ENCODE peak calls at places on chromosomes 11 and 22, in six cellular contexts. V, C, Q, Z, U and S are unnamed samples.

GRCh38 chr22:44366372-44367310 is 53.9 kb upstream of the SHISAL1 start:
- DNase-seq in V (peak; percentile 27), C (peak; percentile 20), Q (no peak), Z (no peak), U (no peak), S (peak; percentile 4)

GRCh38 chr11:65864758-65865471 is 4.7 kb downstream of the MUS81 start:
- DNase-seq in V (peak; percentile 11), C (no peak), Q (no peak), Z (no peak), U (no peak), S (no peak)

GRCh38 chr11:87820026-87820425 is 355.2 kb downstream of the RAB38 start:
- DNase-seq in V (no peak), C (no peak), Q (no peak), Z (no peak), U (peak; percentile 2), S (no peak)

GRCh38 chr11:72373163-72373562 is 61.2 kb downstream of the CLPB start:
- DNase-seq in V (no peak), C (no peak), Q (no peak), Z (no peak), U (no peak), S (no peak)

GRCh38 chr11:97445561-97445960 is 1055.7 kb downstream of the JRKL start:
- DNase-seq in V (no peak), C (no peak), Q (no peak), Z (no peak), U (peak; percentile 76), S (no peak)

GRCh38 chr11:128302425-128303186 is 284.8 kb downstream of the ETS1 start:
- DNase-seq in V (no peak), C (no peak), Q (no peak), Z (no peak), U (no peak), S (no peak)

GRCh38 chr11:61181489-61181888 is 20.3 kb upstream of the VPS37C start:
- DNase-seq in V (no peak), C (no peak), Q (no peak), Z (no peak), U (no peak), S (no peak)

GRCh38 chr22:42769574-42770447 is 49.1 kb upstream of the A4GALT start:
- DNase-seq in V (peak; percentile 47), C (peak; percentile 95), Q (no peak), Z (peak; percentile 68), U (no peak), S (peak; percentile 44)

GRCh38 chr11:99568808-99569207 is 548.1 kb downstream of the CNTN5 start:
- DNase-seq in V (no peak), C (no peak), Q (no peak), Z (no peak), U (no peak), S (no peak)

GRCh38 chr22:29480512-29481264 is 670 bp downstream of the NEFH start:
- DNase-seq in V (no peak), C (peak; percentile 56), Q (no peak), Z (no peak), U (peak; percentile 82), S (peak; percentile 57)

GRCh38 chr11:85768473-85769146 is 42.3 kb downstream of the SYTL2 start:
- DNase-seq in V (no peak), C (no peak), Q (no peak), Z (no peak), U (no peak), S (no peak)

GRCh38 chr11:47510231-47510630 is 42.7 kb downstream of the CELF1 start:
- DNase-seq in V (no peak), C (peak; percentile 58), Q (no peak), Z (no peak), U (no peak), S (no peak)

GRCh38 chr11:33742249-33742851 is 6.1 kb upstream of the CD59 start:
- DNase-seq in V (no peak), C (no peak), Q (no peak), Z (no peak), U (no peak), S (no peak)

GRCh38 chr11:90332415-90332814 is 109.6 kb upstream of the CHORDC1 start:
- DNase-seq in V (no peak), C (no peak), Q (no peak), Z (no peak), U (no peak), S (no peak)

GRCh38 chr22:39352301-39352867 is 2.6 kb downstream of the SYNGR1 start:
- DNase-seq in V (no peak), C (no peak), Q (no peak), Z (no peak), U (no peak), S (no peak)

GRCh38 chr22:39351689-39352214 is 2.0 kb downstream of the SYNGR1 start:
- DNase-seq in V (no peak), C (peak; percentile 44), Q (no peak), Z (no peak), U (peak; percentile 43), S (peak; percentile 91)

GRCh38 chr22:39350803-39351688 is 1.3 kb downstream of the SYNGR1 start:
- DNase-seq in V (no peak), C (no peak), Q (no peak), Z (no peak), U (no peak), S (no peak)

GRCh38 chr22:39355080-39355479 is 5.3 kb downstream of the SYNGR1 start:
- DNase-seq in V (no peak), C (no peak), Q (no peak), Z (no peak), U (no peak), S (no peak)

GRCh38 chr22:39353346-39353745 is 3.6 kb downstream of the SYNGR1 start:
- DNase-seq in V (no peak), C (no peak), Q (no peak), Z (no peak), U (no peak), S (no peak)
- H3K4me1 ChIP-seq in V (peaks cover 18% of the 10 kb centered on the region), C (peaks cover 15% of the 10 kb centered on the region), Q (peaks cover 4% of the 10 kb centered on the region), Z (no peaks in the 10 kb centered on the region), U (peaks cover 7% of the 10 kb centered on the region), S (peaks cover 16% of the 10 kb centered on the region)

GRCh38 chr11:123560001-123560400 is 94.4 kb downstream of the SCN3B start:
- DNase-seq in V (peak; percentile 49), C (peak; percentile 88), Q (no peak), Z (no peak), U (no peak), S (peak; percentile 74)

GRCh38 chr11:123558536-123559315 is 95.7 kb downstream of the SCN3B start:
- DNase-seq in V (no peak), C (no peak), Q (no peak), Z (no peak), U (no peak), S (no peak)

GRCh38 chr11:123562166-123562565 is 92.3 kb downstream of the SCN3B start:
- DNase-seq in V (peak; percentile 30), C (no peak), Q (no peak), Z (no peak), U (peak; percentile 46), S (no peak)

GRCh38 chr11:123561046-123561781 is 93.2 kb downstream of the SCN3B start:
- DNase-seq in V (peak; percentile 60), C (peak; percentile 56), Q (no peak), Z (peak; percentile 70), U (peak; percentile 66), S (peak; percentile 80)

GRCh38 chr11:123559418-123559817 is 95.0 kb downstream of the SCN3B start:
- DNase-seq in V (no peak), C (peak; percentile 36), Q (no peak), Z (no peak), U (no peak), S (no peak)
- TF ChIP-seq CTCF in V (no peak), C (peak; percentile 31), Q (no peak), Z (no peak), U (peak; percentile 34), S (peak; percentile 45)

GRCh38 chr11:57467508-57468157 is 7.3 kb downstream of the RTN4RL2 start:
- DNase-seq in V (no peak), C (no peak), Q (no peak), Z (no peak), U (no peak), S (no peak)
- H3K4me1 ChIP-seq in V (no peaks in the 10 kb centered on the region), C (no peaks in the 10 kb centered on the region), Q (peaks cover 10% of the 10 kb centered on the region), Z (no peaks in the 10 kb centered on the region), U (no peaks in the 10 kb centered on the region), S (no peaks in the 10 kb centered on the region)

GRCh38 chr11:126113963-126114362 is 51.3 kb upstream of the CDON start:
- DNase-seq in V (no peak), C (no peak), Q (no peak), Z (no peak), U (no peak), S (peak; percentile 37)

GRCh38 chr11:126115253-126115540 is 52.5 kb upstream of the CDON start:
- DNase-seq in V (peak; percentile 73), C (no peak), Q (no peak), Z (no peak), U (no peak), S (peak; percentile 99)

GRCh38 chr11:126114486-126115252 is 52.0 kb upstream of the CDON start:
- DNase-seq in V (no peak), C (peak; percentile 21), Q (no peak), Z (no peak), U (no peak), S (peak; percentile 89)

GRCh38 chr11:126113515-126113957 is 50.9 kb upstream of the CDON start:
- DNase-seq in V (peak; percentile 86), C (peak; percentile 96), Q (peak; percentile 66), Z (peak; percentile 68), U (peak; percentile 88), S (peak; percentile 94)

DNA sequence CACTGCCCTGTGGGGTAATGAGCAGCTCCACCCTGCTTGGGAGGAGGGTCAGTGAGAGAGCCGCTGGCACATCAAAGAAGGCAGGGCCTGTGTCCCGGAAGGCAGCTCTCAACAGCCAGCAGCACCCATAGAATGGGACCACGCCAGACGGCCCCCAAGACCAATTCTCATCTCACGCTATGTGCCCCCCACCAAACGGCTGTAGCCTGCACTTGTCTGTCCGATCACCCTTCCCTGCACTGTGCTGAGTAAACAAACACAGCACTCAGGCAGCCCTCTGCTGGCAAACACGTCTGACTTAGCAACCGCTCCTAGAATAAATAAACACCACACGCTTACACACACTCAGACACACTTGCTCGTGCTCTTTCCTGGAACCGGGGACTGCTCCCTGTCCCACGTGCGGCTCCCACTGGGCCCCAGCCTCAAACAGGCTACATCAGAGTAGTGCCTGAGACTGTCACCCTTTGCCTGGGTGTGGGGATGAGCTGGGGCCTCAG is 53.2 kb upstream of the CDON start:
- DNase-seq in V (peak; percentile 58), C (peak; percentile 95), Q (peak; percentile 81), Z (peak; percentile 70), U (no peak), S (peak; percentile 80)
- TF ChIP-seq CTCF in V (peak; percentile 14), C (peak; percentile 39), Q (no peak), Z (peak; percentile 35), U (peak; percentile 31), S (peak; percentile 60)